ENCODE peak calls at places on chromosomes 16 and 17, in four cellular contexts. L, U, D and I are unnamed samples.

GRCh38 chr17:37818689-37819088 is 73.8 kb upstream of the HNF1B start:
- DNase-seq in U (peak), L (no peak), D (no peak), I (no peak)

GRCh38 chr16:24850289-24850931 is 4.6 kb downstream of the SLC5A11 start:
- DNase-seq in U (peak), L (no peak), D (no peak), I (no peak)

GRCh38 chr16:87240211-87241134 is 76.7 kb downstream of the C16orf95 start:
- DNase-seq in L (peak), D (no peak), U (peak), I (peak)

GRCh38 chr17:39082482-39082881 is 69.0 kb downstream of the PLXDC1 start:
- DNase-seq in D (no peak), U (no peak), L (peak), I (no peak)

GRCh38 chr16:14354561-14355351 is 275.3 kb downstream of the PARN start:
- DNase-seq in U (no peak), L (peak), D (no peak), I (no peak)

GRCh38 chr16:14378131-14378551 is 251.9 kb downstream of the PARN start:
- DNase-seq in D (no peak), L (peak), U (peak), I (peak)

GRCh38 chr16:12535535-12536411 is 267.9 kb downstream of the CPPED1 start:
- DNase-seq in U (no peak), L (no peak), D (no peak), I (no peak)

GRCh38 chr17:15233022-15233805 is 31.9 kb downstream of the PMP22 start:
- DNase-seq in D (peak), L (peak), U (no peak), I (peak)

GRCh38 chr16:56272495-56272894 is 81.2 kb downstream of the GNAO1 start:
- DNase-seq in D (no peak), L (no peak), U (no peak), I (no peak)

GRCh38 chr17:152860-153420 is 15.6 kb downstream of the SCGB1C2 start:
- DNase-seq in L (no peak), D (no peak), U (no peak), I (no peak)

GRCh38 chr17:77593081-77593480 is 365.4 kb upstream of the TNRC6C start:
- DNase-seq in U (no peak), D (no peak), L (no peak), I (no peak)

GRCh38 chr17:61015966-61016365 is 338.3 kb downstream of the BCAS3 start:
- DNase-seq in U (no peak), L (peak), D (no peak), I (no peak)

GRCh38 chr16:4513086-4513860 is 25.3 kb downstream of the CDIP1 start:
- DNase-seq in U (no peak), L (no peak), D (peak), I (no peak)

GRCh38 chr16:77897038-77897437 is 108.7 kb downstream of the VAT1L start:
- DNase-seq in L (no peak), U (no peak), D (no peak), I (no peak)

GRCh38 chr17:5100832-5101231 is 10.8 kb downstream of the ZNF232 start:
- DNase-seq in U (no peak), D (no peak), L (no peak), I (no peak)

GRCh38 chr17:78687125-78687524 is 94.9 kb downstream of the CYTH1 start:
- DNase-seq in U (no peak), D (no peak), L (no peak), I (no peak)

GRCh38 chr17:51046527-51047384 is 73.9 kb downstream of the SPAG9 start:
- DNase-seq in L (peak), U (no peak), D (peak), I (no peak)

GRCh38 chr17:74085434-74085833 is 118.0 kb upstream of the RPL38 start:
- DNase-seq in L (no peak), D (no peak), U (no peak), I (no peak)

GRCh38 chr16:25135239-25135878 is 23.8 kb downstream of the LCMT1 start:
- DNase-seq in L (peak), D (no peak), U (peak), I (peak)

GRCh38 chr17:61872099-61872498 is 8.8 kb upstream of the BRIP1 start:
- DNase-seq in L (no peak), U (no peak), D (no peak), I (no peak)

GRCh38 chr17:28985950-28986713 is 19.7 kb downstream of the SEZ6 start:
- DNase-seq in L (no peak), U (no peak), D (no peak), I (no peak)

GRCh38 chr17:40320771-40321501 is 12.0 kb downstream of the RARA start:
- DNase-seq in D (peak), L (peak), U (no peak), I (no peak)

GRCh38 chr17:43645450-43645764 is 16.3 kb downstream of the MEOX1 start:
- DNase-seq in D (no peak), U (no peak), L (no peak), I (no peak)

GRCh38 chr16:70695351-70696070 is 9.7 kb upstream of the MTSS2 start:
- DNase-seq in D (peak), U (peak), L (no peak), I (peak)

GRCh38 chr16:12651765-12652531 is 151.7 kb downstream of the CPPED1 start:
- DNase-seq in U (no peak), D (no peak), L (no peak), I (no peak)

GRCh38 chr16:88306860-88307545 is 75.8 kb upstream of the ZNF469 start:
- DNase-seq in D (no peak), U (peak), L (peak), I (peak)

GRCh38 chr17:37650419-37651003 is 7.3 kb upstream of the DDX52 start:
- DNase-seq in D (no peak), U (peak), L (peak), I (peak)